ENCODE peak calls at places on chromosomes 4 and X, in four cellular contexts. G, Q, A and T are unnamed samples. For H3K4me1, the result is how much of the 10 kb centered on the place peaks cover.

GRCh38 chr4:101155368-101155767 is 192.0 kb downstream of the PPP3CA start:
- DNase-seq in G (no peak), Q (no peak), A (no peak), T (no peak)

GRCh38 chr4:64407000-64407399 is 2.2 kb downstream of the TECRL start:
- DNase-seq in G (no peak), Q (no peak), A (no peak), T (no peak)

GRCh38 chrX:124433186-124433585 is 86.8 kb downstream of the SH2D1A start:
- DNase-seq in G (no peak), Q (no peak), A (no peak), T (no peak)

GRCh38 chr4:132384709-132385108 is 764.4 kb upstream of the PCDH10 start:
- DNase-seq in G (no peak), Q (no peak), A (no peak), T (no peak)

GRCh38 chr4:109214622-109215350 is 87.7 kb downstream of the COL25A1 start:
- DNase-seq in G (no peak), Q (no peak), A (no peak), T (no peak)

GRCh38 chrX:2342878-2343277 is 157.9 kb downstream of the DHRSX start:
- DNase-seq in G (no peak), Q (no peak), A (no peak), T (no peak)

GRCh38 chrX:136192839-136193414 is 45.6 kb downstream of the FHL1 start:
- DNase-seq in G (no peak), Q (no peak), A (no peak), T (no peak)

GRCh38 chr4:111128327-111128726 is 505.4 kb upstream of the PITX2 start:
- DNase-seq in G (no peak), Q (no peak), A (no peak), T (no peak)

GRCh38 chr4:2847297-2847871 is 3.7 kb downstream of the ADD1 start:
- DNase-seq in G (no peak), Q (peak), A (no peak), T (no peak)

DNA sequence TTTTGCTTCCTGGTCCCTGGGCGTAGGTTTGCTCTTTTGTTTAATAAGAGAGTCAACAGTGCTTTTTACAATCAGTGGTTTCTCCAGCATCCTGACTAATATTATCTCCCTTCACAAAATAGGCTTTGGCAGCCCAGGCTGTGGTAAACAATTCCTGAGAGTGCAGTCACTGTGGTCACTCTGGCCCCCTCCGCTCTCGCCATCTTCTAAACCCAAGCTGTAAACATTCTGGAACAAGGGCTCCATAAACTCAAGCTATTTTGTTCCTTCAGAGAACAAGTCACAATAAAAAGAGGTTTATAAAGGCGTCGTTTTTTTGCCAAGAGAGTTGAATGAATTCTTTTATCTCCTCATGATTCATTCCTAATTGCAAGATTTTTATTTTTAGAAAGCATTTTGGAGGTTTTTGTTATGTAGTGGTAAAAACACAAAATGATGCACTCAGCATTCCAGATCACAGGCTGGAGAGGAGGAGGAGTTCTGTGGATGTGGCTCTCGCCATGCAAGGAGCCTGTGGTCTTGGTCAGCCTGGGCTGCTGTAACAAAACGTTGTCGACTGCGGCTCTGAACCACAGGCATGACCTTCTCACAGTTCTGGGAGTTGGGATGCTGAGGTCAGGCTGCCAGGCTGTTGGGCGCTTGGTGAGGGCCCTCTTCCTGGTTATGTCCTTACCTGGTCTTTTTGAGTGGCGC is 486.4 kb upstream of the FAT1 start:
- DNase-seq in G (no peak), Q (no peak), A (no peak), T (no peak)
- TF ChIP-seq POLR2AphosphoS5 in G (peak), Q (no peak), A (no peak), T (no peak)

DNA sequence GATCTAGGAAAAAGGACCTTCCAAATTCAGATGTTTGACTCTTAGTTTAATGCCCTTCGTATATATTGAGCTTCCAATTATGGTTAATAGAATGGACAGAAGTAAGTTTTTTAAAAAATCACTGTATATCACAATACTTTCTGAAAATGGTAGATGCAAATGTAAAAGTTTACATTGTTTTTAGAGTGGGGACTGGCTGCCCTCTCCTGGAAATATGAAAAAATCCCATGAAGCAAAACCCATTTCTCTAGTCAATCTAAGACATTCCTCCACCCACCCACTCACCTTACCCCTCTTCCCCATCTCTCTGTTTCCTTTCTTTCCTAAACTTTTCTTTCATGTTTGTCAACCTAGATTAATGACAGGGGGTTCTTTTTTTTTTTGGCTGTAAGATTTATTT is 134.5 kb downstream of the ARHGAP6 start:
- DNase-seq in G (no peak), Q (no peak), A (no peak), T (no peak)
- TF ChIP-seq CTCF in G (no peak), Q (no peak), A (peak), T (no peak)

GRCh38 chr4:7905461-7905915 is 34.2 kb downstream of the AFAP1 start:
- DNase-seq in G (no peak), Q (no peak), A (no peak), T (no peak)

GRCh38 chr4:7904108-7904516 is 35.5 kb downstream of the AFAP1 start:
- DNase-seq in G (no peak), Q (no peak), A (no peak), T (no peak)

GRCh38 chr4:7904942-7905341 is 34.7 kb downstream of the AFAP1 start:
- DNase-seq in G (no peak), Q (no peak), A (no peak), T (no peak)

GRCh38 chr4:7907142-7907541 is 32.5 kb downstream of the AFAP1 start:
- DNase-seq in G (no peak), Q (no peak), A (no peak), T (no peak)

GRCh38 chr4:7906171-7906581 is 33.5 kb downstream of the AFAP1 start:
- DNase-seq in G (no peak), Q (no peak), A (no peak), T (no peak)
- H3K4me1 ChIP-seq in G (half or more), Q (under half), A (half or more), T (half or more)

GRCh38 chr4:10020871-10021676 is at the start of gene SLC2A9:
- DNase-seq in G (no peak), Q (peak), A (no peak), T (no peak)
- TF ChIP-seq POLR2AphosphoS5 in G (no peak), Q (peak), A (no peak), T (no peak)

DNA sequence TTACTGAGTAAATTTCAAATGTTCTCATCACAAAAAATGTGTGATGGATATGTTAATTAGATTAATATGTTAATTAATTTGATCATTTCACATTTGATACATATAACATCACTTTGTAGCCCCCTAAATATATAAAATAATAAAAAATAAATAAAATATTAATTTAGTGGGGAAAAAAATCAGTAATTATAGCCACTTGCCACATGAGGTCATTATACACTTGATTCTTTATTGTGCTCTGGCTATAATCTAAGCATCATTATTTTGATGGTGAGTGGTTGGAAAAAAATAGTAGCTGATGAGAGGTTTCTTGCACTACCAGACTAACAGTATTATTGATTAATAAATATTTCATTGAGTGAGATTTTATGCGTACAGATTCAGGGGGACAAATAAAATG is 57.4 kb downstream of the DCK start:
- DNase-seq in G (no peak), Q (no peak), A (no peak), T (no peak)
- TF ChIP-seq CTCF in G (no peak), Q (no peak), A (no peak), T (no peak)

DNA sequence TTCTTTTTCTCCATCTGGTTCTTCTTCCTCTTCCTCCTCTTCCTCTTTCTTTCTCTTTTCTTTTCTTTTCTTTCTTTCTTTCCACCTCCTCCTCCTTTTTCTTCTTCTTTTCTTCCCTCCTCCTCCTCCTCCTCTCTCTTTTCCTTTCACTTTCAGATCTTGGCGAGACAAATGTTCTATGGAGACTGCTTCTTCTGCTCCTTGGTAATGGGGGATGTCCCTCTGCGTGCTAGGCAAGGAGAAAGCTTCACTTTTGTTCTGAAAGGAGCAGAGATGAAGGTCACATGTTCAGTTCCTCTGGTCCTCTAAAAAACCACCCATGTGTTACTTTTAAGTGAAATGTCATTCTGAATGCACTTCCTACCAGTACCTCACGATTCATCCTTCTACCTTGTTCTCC is 33.2 kb downstream of the NBDY start:
- DNase-seq in G (no peak), Q (no peak), A (no peak), T (no peak)
- H3K4me1 ChIP-seq in G (under half), Q (under half), A (under half), T (under half)

GRCh38 chrX:155263854-155264628 is at the start of gene RAB39B:
- DNase-seq in G (peak), Q (peak), A (peak), T (no peak)
- TF ChIP-seq POLR2AphosphoS5 in G (no peak), Q (peak), A (no peak), T (no peak)

DNA sequence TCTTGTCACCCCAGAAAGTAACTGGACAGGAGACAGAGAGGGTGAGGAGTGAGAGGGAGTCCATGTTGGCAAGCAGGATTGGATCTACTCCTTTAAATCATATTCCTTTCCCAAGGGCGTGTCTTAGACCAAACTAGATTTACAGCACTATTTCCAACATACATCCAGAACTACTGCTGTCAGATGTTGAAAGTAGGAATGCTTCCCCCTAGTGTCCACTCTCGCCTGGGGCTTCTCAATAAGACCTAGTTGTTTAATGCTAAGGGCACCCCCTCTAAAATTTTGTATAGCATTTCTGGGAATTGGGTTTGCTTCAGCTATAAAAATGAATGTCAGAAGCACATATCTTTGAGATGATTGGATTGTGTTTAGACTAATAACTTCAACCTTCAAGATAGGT is 13.3 kb downstream of the OFD1 start:
- DNase-seq in G (peak), Q (no peak), A (peak), T (no peak)
- TF ChIP-seq CTCF in G (peak), Q (peak), A (peak), T (peak)